ENCODE peak calls at places on chromosomes 11 and 22, in five cellular contexts. One of them, this sample, is unnamed.

GRCh38 chr22:43923191-43923590 is 414 bp upstream of the PNPLA3 start:
- DNase-seq in effector CD4-positive, alpha-beta T cell: no peak
- DNase-seq in T-helper 9 cell: no peak
- DNase-seq in PC-3: no peak
- DNase-seq in IMR-90: no peak
- DNase-seq in this sample: peak; percentile 52

GRCh38 chr22:46162771-46163170 is 12.4 kb downstream of the PPARA start:
- DNase-seq in PC-3: no peak
- DNase-seq in effector CD4-positive, alpha-beta T cell: no peak
- DNase-seq in T-helper 9 cell: no peak
- DNase-seq in IMR-90: no peak
- DNase-seq in this sample: no peak

GRCh38 chr11:89267660-89268302 is 90.1 kb downstream of the TYR start:
- DNase-seq in PC-3: no peak
- DNase-seq in T-helper 9 cell: no peak
- DNase-seq in effector CD4-positive, alpha-beta T cell: no peak
- DNase-seq in IMR-90: no peak
- DNase-seq in this sample: no peak

GRCh38 chr11:2089536-2090165 is 49.5 kb downstream of the IGF2 start:
- DNase-seq in T-helper 9 cell: no peak
- DNase-seq in IMR-90: peak; percentile 11
- DNase-seq in PC-3: peak; percentile 71
- DNase-seq in effector CD4-positive, alpha-beta T cell: no peak
- DNase-seq in this sample: peak; percentile 71

GRCh38 chr22:29664731-29665130 is 55.1 kb upstream of the CABP7 start:
- DNase-seq in IMR-90: peak; percentile 40
- DNase-seq in effector CD4-positive, alpha-beta T cell: no peak
- DNase-seq in T-helper 9 cell: no peak
- DNase-seq in PC-3: no peak
- DNase-seq in this sample: no peak

GRCh38 chr11:120132645-120133185 is 5.2 kb downstream of the TRIM29 start:
- DNase-seq in IMR-90: no peak
- DNase-seq in effector CD4-positive, alpha-beta T cell: no peak
- DNase-seq in PC-3: no peak
- DNase-seq in T-helper 9 cell: no peak
- DNase-seq in this sample: no peak

GRCh38 chr11:134230339-134230738 is 5.9 kb downstream of the VPS26B start:
- DNase-seq in effector CD4-positive, alpha-beta T cell: no peak
- DNase-seq in T-helper 9 cell: no peak
- DNase-seq in IMR-90: no peak
- DNase-seq in PC-3: no peak
- DNase-seq in this sample: no peak

GRCh38 chr11:27464155-27464759 is 8.3 kb downstream of the LGR4 start:
- DNase-seq in PC-3: peak; percentile 88
- DNase-seq in IMR-90: peak; percentile 44
- DNase-seq in effector CD4-positive, alpha-beta T cell: no peak
- DNase-seq in T-helper 9 cell: no peak
- DNase-seq in this sample: peak; percentile 67

GRCh38 chr11:31160504-31161422 is 208.8 kb downstream of the DCDC1 start:
- DNase-seq in T-helper 9 cell: no peak
- DNase-seq in IMR-90: no peak
- DNase-seq in effector CD4-positive, alpha-beta T cell: no peak
- DNase-seq in PC-3: peak; percentile 40
- DNase-seq in this sample: no peak

GRCh38 chr11:11946180-11946579 is 62.2 kb downstream of the DKK3 start:
- DNase-seq in IMR-90: peak; percentile 68
- DNase-seq in T-helper 9 cell: no peak
- DNase-seq in PC-3: peak; percentile 79
- DNase-seq in effector CD4-positive, alpha-beta T cell: no peak
- DNase-seq in this sample: no peak

GRCh38 chr11:20137637-20138036 is 22.6 kb downstream of the DBX1 start:
- DNase-seq in IMR-90: no peak
- DNase-seq in effector CD4-positive, alpha-beta T cell: no peak
- DNase-seq in T-helper 9 cell: no peak
- DNase-seq in PC-3: no peak
- DNase-seq in this sample: no peak

GRCh38 chr11:60924110-60924905 is at the start of gene TMEM132A:
- DNase-seq in PC-3: peak; percentile 82
- DNase-seq in IMR-90: peak; percentile 68
- DNase-seq in T-helper 9 cell: no peak
- DNase-seq in effector CD4-positive, alpha-beta T cell: no peak
- DNase-seq in this sample: peak; percentile 61

GRCh38 chr22:50293441-50294318 is 13.8 kb downstream of the PLXNB2 start:
- DNase-seq in effector CD4-positive, alpha-beta T cell: no peak
- DNase-seq in T-helper 9 cell: no peak
- DNase-seq in IMR-90: peak; percentile 60
- DNase-seq in PC-3: peak; percentile 71
- DNase-seq in this sample: peak; percentile 77

GRCh38 chr11:128892866-128893565 is 1.9 kb downstream of the KCNJ5 start:
- DNase-seq in PC-3: no peak
- DNase-seq in T-helper 9 cell: no peak
- DNase-seq in effector CD4-positive, alpha-beta T cell: no peak
- DNase-seq in IMR-90: no peak
- DNase-seq in this sample: no peak

GRCh38 chr11:110434952-110435779 is 5.4 kb downstream of the FDX1 start:
- DNase-seq in IMR-90: no peak
- DNase-seq in T-helper 9 cell: peak; percentile 6
- DNase-seq in effector CD4-positive, alpha-beta T cell: no peak
- DNase-seq in PC-3: peak; percentile 70
- DNase-seq in this sample: peak; percentile 68